ENCODE peak calls at places on chromosomes 4 and X, in eight cellular contexts. M is activated T-cell treated with anti-CD3 and anti-CD28 coated beads, Interleukin-2, amount 50 U/mL, for 48 hours; I is mammary epithelial cell; R is CD8-positive, alpha-beta memory T cell; E is T-helper 9 cell; U is NCI-H1436; P is NCI-H1417 treated with DMSO at 0.1 percent for 48 hours; Z is activated naive CD4-positive, alpha-beta T cell treated with anti-CD3 and anti-CD28 coated beads, Interleukin-2, amount 10 ng/mL, durations not matched to agents 7 days and 5 days. X is an unnamed sample.

GRCh38 chrX:98380106-98380505 is 1496.4 kb downstream of the RPA4 start:
- DNase-seq in R (no peak), E (no peak), M (no peak), I (no peak), Z (no peak), P (no peak), U (no peak), X (no peak)

GRCh38 chr4:143207555-143207954 is 22.8 kb downstream of the USP38 start:
- DNase-seq in I (peak), Z (no peak), U (no peak), R (no peak), M (no peak), E (no peak), P (no peak), X (no peak)

GRCh38 chrX:5051831-5052491 is 1176.7 kb downstream of the NLGN4X start:
- DNase-seq in Z (no peak), R (no peak), E (no peak), M (no peak), I (peak), U (no peak), P (no peak), X (peak)

GRCh38 chr4:186271279-186271678 is 5.3 kb downstream of the F11 start:
- DNase-seq in E (no peak), R (no peak), M (no peak), I (no peak), P (no peak), U (no peak), Z (no peak), X (no peak)

GRCh38 chr4:150867148-150867547 is 147.9 kb downstream of the LRBA start:
- DNase-seq in P (peak), E (no peak), U (peak), M (no peak), Z (peak), R (no peak), I (peak), X (no peak)

GRCh38 chrX:71214604-71215334 is 8.3 kb upstream of the GJB1 start:
- DNase-seq in M (no peak), E (no peak), I (no peak), P (no peak), Z (no peak), R (no peak), U (no peak), X (no peak)

GRCh38 chrX:96650023-96650422 is 34.6 kb upstream of the DIAPH2 start:
- DNase-seq in P (no peak), Z (no peak), E (no peak), M (no peak), U (no peak), R (no peak), I (no peak), X (no peak)

GRCh38 chrX:42869011-42869410 is 91.0 kb upstream of the PPP1R2C start:
- DNase-seq in M (no peak), U (no peak), Z (no peak), I (no peak), E (no peak), R (no peak), P (no peak), X (no peak)

GRCh38 chrX:7444967-7445366 is 297.0 kb upstream of the PUDP start:
- DNase-seq in P (no peak), E (no peak), R (no peak), M (peak), U (no peak), Z (no peak), I (peak), X (no peak)

GRCh38 chr4:156113138-156113537 is 159.5 kb upstream of the CTSO start:
- DNase-seq in R (no peak), P (no peak), E (no peak), M (no peak), I (peak), Z (no peak), U (no peak), X (no peak)

GRCh38 chr4:37661643-37662221 is 24.4 kb downstream of the RELL1 start:
- DNase-seq in I (no peak), U (no peak), E (no peak), Z (no peak), R (no peak), P (no peak), M (no peak), X (no peak)

GRCh38 chrX:46576458-46576857 is 2.9 kb downstream of the CHST7 start:
- DNase-seq in M (no peak), P (no peak), U (no peak), I (no peak), E (no peak), R (no peak), Z (no peak), X (no peak)

GRCh38 chr4:140296335-140296753 is 77.1 kb upstream of the SCOC start:
- DNase-seq in E (no peak), R (no peak), I (peak), M (no peak), U (peak), P (peak), Z (no peak), X (no peak)

GRCh38 chr4:16315451-16315850 is 89.2 kb upstream of the TAPT1 start:
- DNase-seq in P (no peak), R (no peak), I (no peak), U (no peak), E (no peak), Z (no peak), M (no peak), X (no peak)

GRCh38 chrX:10832103-10832502 is 211.7 kb upstream of the MID1 start:
- DNase-seq in E (no peak), M (no peak), R (no peak), Z (no peak), P (no peak), I (no peak), U (no peak), X (no peak)

GRCh38 chrX:132092439-132093065 is 35.3 kb downstream of the FRMD7 start:
- DNase-seq in E (peak), Z (peak), I (peak), M (peak), P (peak), U (peak), R (peak), X (no peak)

GRCh38 chr4:141329174-141329569 is 108.5 kb downstream of the ZNF330 start:
- DNase-seq in E (no peak), R (no peak), Z (no peak), U (no peak), M (no peak), I (peak), P (no peak), X (no peak)

GRCh38 chrX:135433531-135434257 is 11.9 kb downstream of the SMIM10L2A start:
- DNase-seq in U (no peak), Z (no peak), I (no peak), R (no peak), P (no peak), M (no peak), E (no peak), X (no peak)

GRCh38 chr4:118348886-118349285 is 3.9 kb downstream of the PRSS12 start:
- DNase-seq in P (no peak), Z (no peak), M (no peak), E (no peak), I (peak), R (no peak), U (no peak), X (no peak)